ENCODE peak calls at places on chromosome 20, in five cellular contexts. E, W, A, Y and O are unnamed samples.

GRCh38 chr20:18058661-18059467 is 1.1 kb upstream of the OVOL2 start:
- DNase-seq in Y (peak), E (peak), W (no peak), A (peak), O (peak)

GRCh38 chr20:60341062-60341461 is 382.8 kb downstream of the CDH26 start:
- DNase-seq in E (no peak), W (no peak), Y (no peak), A (no peak), O (no peak)

GRCh38 chr20:18223399-18223798 is 64.9 kb upstream of the ZNF133 start:
- DNase-seq in W (no peak), E (no peak), Y (no peak), A (no peak), O (no peak)

GRCh38 chr20:35831029-35831428 is 59.2 kb downstream of the PHF20 start:
- DNase-seq in Y (no peak), W (no peak), A (no peak), E (no peak), O (no peak)

GRCh38 chr20:57651977-57652864 is 32.0 kb upstream of the ZBP1 start:
- DNase-seq in W (no peak), Y (no peak), A (no peak), E (no peak), O (no peak)

GRCh38 chr20:13684566-13685222 is 46.0 kb upstream of the TASP1 start:
- DNase-seq in W (no peak), A (no peak), E (no peak), Y (no peak), O (no peak)

GRCh38 chr20:48049171-48049570 is 263.9 kb upstream of the SULF2 start:
- DNase-seq in E (no peak), Y (no peak), W (no peak), A (no peak), O (no peak)

GRCh38 chr20:1676650-1677049 is 19.1 kb upstream of the SIRPG start:
- DNase-seq in A (no peak), W (no peak), Y (no peak), E (no peak), O (no peak)

GRCh38 chr20:10307359-10307735 is 88.7 kb downstream of the SNAP25 start:
- DNase-seq in Y (no peak), W (peak), E (no peak), A (no peak), O (no peak)

GRCh38 chr20:22381812-22382416 is 202.5 kb downstream of the FOXA2 start:
- DNase-seq in A (no peak), W (no peak), E (no peak), Y (no peak), O (no peak)

GRCh38 chr20:35129647-35130069 is 17.5 kb downstream of the EDEM2 start:
- DNase-seq in A (no peak), W (peak), E (no peak), Y (no peak), O (no peak)

GRCh38 chr20:2747676-2748235 is 52.7 kb downstream of the CPXM1 start:
- DNase-seq in E (no peak), A (no peak), Y (no peak), W (no peak), O (no peak)

GRCh38 chr20:40607927-40608326 is 81.1 kb downstream of the MAFB start:
- DNase-seq in W (no peak), E (no peak), Y (no peak), A (no peak), O (no peak)

GRCh38 chr20:33552519-33552918 is 62.6 kb downstream of the CBFA2T2 start:
- DNase-seq in A (no peak), W (no peak), E (no peak), Y (no peak), O (no peak)

GRCh38 chr20:42173440-42173839 is 555.3 kb upstream of the CHD6 start:
- DNase-seq in A (no peak), W (no peak), E (no peak), Y (no peak), O (no peak)

GRCh38 chr20:36491901-36492617 is 49.3 kb upstream of the MYL9 start:
- DNase-seq in Y (no peak), A (no peak), E (no peak), W (no peak), O (no peak)

GRCh38 chr20:62730481-62730880 is 21.8 kb downstream of the NTSR1 start:
- DNase-seq in W (no peak), E (no peak), A (no peak), Y (no peak), O (no peak)

GRCh38 chr20:63027425-63028389 is 20.9 kb upstream of the BHLHE23 start:
- DNase-seq in Y (no peak), W (no peak), E (no peak), A (no peak), O (no peak)

GRCh38 chr20:34143951-34144350 is 31.9 kb upstream of the EIF2S2 start:
- DNase-seq in E (no peak), Y (no peak), A (no peak), W (peak), O (no peak)

GRCh38 chr20:41734506-41734945 is 116.3 kb upstream of the CHD6 start:
- DNase-seq in W (peak), Y (peak), A (peak), E (peak), O (peak)

GRCh38 chr20:54067606-54068174 is 2.7 kb downstream of the BCAS1 start:
- DNase-seq in W (no peak), E (no peak), A (peak), Y (peak), O (peak)

GRCh38 chr20:35285806-35286076 is 1.2 kb upstream of the EIF6 start:
- DNase-seq in Y (no peak), E (no peak), W (no peak), A (no peak), O (no peak)

GRCh38 chr20:57663241-57663640 is 43.0 kb upstream of the ZBP1 start:
- DNase-seq in Y (no peak), E (no peak), W (no peak), A (no peak), O (no peak)

GRCh38 chr20:25012616-25013189 is 20.2 kb upstream of the APMAP start:
- DNase-seq in W (no peak), E (no peak), Y (no peak), A (no peak), O (no peak)

GRCh38 chr20:25011261-25011660 is 18.7 kb upstream of the APMAP start:
- DNase-seq in W (no peak), Y (no peak), A (no peak), E (no peak), O (no peak)

GRCh38 chr20:25009218-25010145 is 16.9 kb upstream of the APMAP start:
- DNase-seq in W (no peak), A (no peak), E (no peak), Y (no peak), O (no peak)

GRCh38 chr20:25013478-25014380 is 21.2 kb upstream of the APMAP start:
- DNase-seq in W (no peak), E (no peak), Y (no peak), A (no peak), O (no peak)

GRCh38 chr20:25011831-25012241 is 19.3 kb upstream of the APMAP start:
- DNase-seq in A (no peak), W (no peak), Y (no peak), E (no peak), O (no peak)
- H2BK12ac ChIP-seq in A (no peak), W (no peak), Y (no peak), E (no peak), O (no peak)

DNA sequence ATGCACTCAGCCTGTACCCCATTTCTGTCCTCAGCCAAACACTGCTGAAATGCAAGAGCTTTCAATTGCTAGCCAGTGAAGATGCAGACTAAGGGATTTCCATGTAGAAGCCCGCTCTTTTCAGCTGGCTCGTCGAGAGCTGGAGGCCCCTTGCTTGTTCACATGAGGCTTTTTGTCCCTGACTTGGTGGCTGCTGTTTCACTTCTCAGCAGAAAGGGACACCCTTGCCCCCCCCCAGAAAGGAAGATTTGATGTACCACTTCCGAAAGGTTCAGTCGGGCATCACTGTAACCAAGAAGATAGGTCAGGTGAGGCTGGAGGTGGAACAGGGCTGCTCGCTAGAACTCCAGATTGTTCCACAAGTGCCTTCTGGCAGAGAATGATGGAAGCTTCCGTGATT is 23.3 kb downstream of the PTPN1 start:
- DNase-seq in Y (no peak), W (no peak), A (no peak), E (no peak), O (no peak)
- H4K8ac ChIP-seq in Y (no peak), W (no peak), A (no peak), E (no peak), O (no peak)

DNA sequence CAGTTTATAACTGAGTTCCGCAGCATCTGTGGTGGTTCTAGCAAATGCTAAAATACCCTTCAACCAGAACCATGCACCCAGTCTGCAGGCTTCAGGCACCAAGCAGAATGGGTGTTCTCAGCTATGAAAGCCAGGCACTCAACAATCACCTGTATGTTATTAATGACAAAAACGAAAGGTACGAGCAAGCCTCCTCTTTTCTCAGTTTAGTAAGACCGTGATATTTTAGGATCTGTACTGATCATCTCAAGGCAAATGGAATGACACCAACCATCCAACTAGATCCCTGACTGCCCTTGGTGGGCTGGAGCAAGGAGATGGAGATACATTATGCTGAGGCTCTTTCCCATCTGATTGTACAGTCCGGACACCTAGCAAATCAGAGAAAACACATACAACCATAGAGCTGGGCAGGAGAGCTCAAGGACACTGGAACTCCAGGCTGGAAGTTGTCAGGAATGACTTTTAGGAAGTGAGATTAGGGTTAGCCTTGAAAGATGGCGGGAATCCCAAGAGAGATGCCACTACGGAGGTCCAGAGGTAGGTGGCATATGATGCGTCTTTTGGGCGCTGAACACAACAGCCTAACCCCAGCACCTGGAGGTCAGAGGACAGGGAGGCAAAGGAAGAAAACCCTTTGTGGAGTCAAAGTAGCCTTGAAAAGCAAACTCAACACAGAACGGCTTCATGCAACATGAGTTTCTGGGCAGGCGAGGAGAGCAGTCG is 33.4 kb downstream of the SLC23A2 start:
- DNase-seq in Y (no peak), E (no peak), W (no peak), A (no peak), O (no peak)
- H2BK12ac ChIP-seq in Y (no peak), E (no peak), W (no peak), A (no peak), O (no peak)

DNA sequence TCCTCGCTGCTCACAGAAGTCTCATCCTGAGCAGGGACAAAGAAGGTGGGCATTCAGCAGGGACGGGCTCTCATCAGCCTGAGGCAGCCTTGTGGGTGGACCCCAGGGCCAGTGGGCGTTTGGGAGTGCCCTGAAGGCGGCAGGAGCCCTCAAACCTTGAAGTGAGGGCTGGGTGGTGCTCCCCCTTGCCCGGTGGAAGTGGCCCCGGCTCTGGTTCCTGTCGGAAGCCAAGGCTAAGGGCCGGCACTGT is 110.5 kb downstream of the NOL4L start:
- DNase-seq in W (peak), E (no peak), A (no peak), Y (no peak), O (no peak)
- H4K8ac ChIP-seq in W (peak), E (no peak), A (no peak), Y (no peak), O (peak)

DNA sequence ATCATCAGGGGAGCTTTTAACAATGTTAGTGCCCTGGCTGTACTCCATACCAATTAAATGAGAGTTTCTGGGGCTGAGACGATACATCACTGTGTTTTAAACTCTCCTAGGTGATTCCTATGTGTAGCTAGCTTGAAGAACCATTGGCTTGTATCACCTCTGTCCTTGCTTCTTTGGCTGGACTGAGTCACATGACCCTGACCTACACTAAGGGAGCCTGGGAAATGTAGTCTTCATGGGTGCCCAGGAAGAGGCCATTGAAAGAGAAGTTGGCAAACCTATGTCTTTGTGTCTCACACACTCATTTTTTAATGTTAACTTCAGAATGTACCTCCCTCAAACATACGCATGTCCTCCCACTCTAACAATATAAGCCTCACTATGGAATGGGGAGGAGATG is 506.6 kb downstream of the DHX35 start:
- DNase-seq in W (no peak), Y (no peak), E (no peak), A (peak), O (no peak)
- H2BK12ac ChIP-seq in W (no peak), Y (no peak), E (no peak), A (no peak), O (no peak)

GRCh38 chr20:45911486-45912343 is at the start of gene PLTP:
- DNase-seq in E (peak), W (peak), Y (no peak), A (peak), O (no peak)
- H4K8ac ChIP-seq in E (peak), W (peak), Y (peak), A (no peak), O (peak)

GRCh38 chr20:58716476-58717277 is 24.1 kb downstream of the NPEPL1 start:
- DNase-seq in Y (no peak), A (peak), E (peak), W (no peak), O (no peak)

GRCh38 chr20:58715709-58716475 is 23.3 kb downstream of the NPEPL1 start:
- DNase-seq in Y (no peak), E (no peak), A (peak), W (no peak), O (peak)

GRCh38 chr20:58714340-58714922 is 21.8 kb downstream of the NPEPL1 start:
- DNase-seq in E (no peak), Y (no peak), A (peak), W (no peak), O (no peak)

GRCh38 chr20:58713801-58714339 is 21.3 kb downstream of the NPEPL1 start:
- DNase-seq in E (no peak), W (no peak), A (peak), Y (no peak), O (no peak)

DNA sequence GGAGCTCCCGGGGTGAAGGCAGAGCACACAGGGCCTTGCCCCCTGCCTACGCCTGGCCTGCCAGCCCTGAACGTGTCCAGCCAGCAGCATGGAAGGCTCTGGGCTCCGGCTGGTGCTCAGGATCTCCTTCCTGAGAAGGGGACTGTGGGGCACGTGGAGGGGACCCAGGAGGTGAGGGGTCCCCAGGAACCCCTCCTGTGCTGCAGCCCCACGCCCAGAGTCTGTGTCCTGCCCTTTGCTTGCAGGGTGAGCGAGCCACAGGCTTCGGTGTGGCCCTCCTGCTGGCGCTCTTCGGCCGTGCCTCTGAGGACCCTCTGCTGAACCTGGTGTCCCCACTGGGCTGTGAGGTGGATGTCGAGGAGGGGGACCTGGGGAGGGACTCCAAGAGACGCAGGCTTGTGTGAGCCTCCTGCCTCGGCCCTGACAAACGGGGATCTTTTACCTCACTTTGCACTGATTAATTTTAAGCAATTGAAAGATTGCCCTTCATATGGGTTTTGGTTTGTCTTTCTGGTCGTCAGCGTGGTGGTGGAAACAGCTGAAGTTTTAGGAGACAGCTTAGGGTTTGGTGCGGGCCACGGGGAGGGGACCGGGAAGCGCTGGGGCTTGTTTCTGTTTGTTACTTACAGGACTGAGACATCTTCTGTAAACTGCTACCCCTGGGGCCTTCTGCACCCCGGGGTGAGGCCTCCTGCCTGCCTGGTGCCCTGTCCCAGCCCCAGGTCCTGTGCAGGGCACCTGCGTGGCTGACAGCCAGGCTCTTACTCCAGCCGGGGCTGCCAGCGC is 22.5 kb downstream of the NPEPL1 start:
- DNase-seq in W (no peak), E (no peak), Y (no peak), A (no peak), O (no peak)
- H2BK12ac ChIP-seq in W (no peak), E (no peak), Y (no peak), A (no peak), O (no peak)